ENCODE peak calls at places on chromosomes 7 and 10, in six cellular contexts. L is activated CD4-positive, alpha-beta T cell treated with anti-CD3 and anti-CD28 coated beads, Interleukin-2, amount 10 ng/mL, durations not matched to agents 7 days and 5 days; N is astrocyte; A is neural progenitor cell; J is IMR-90; P is Peyer's patch. Y is an unnamed sample.

GRCh38 chr10:48518412-48518811 is 86.5 kb downstream of the ARHGAP22 start:
- DNase-seq in L (no peak), N (no peak), A (no peak), J (no peak), P (no peak), Y (no peak)

GRCh38 chr10:132624847-132625839 is 87.6 kb downstream of the INPP5A start:
- DNase-seq in L (no peak), N (no peak), A (peak), J (peak), P (peak), Y (no peak)

GRCh38 chr7:3879337-3880054 is 578.4 kb downstream of the SDK1 start:
- DNase-seq in L (no peak), N (no peak), A (no peak), J (no peak), P (no peak), Y (no peak)

GRCh38 chr7:98922392-98923107 is 44.2 kb downstream of the TRRAP start:
- DNase-seq in L (no peak), N (peak), A (no peak), J (peak), P (no peak), Y (no peak)

GRCh38 chr7:113710310-113711106 is 208.3 kb downstream of the PPP1R3A start:
- DNase-seq in L (peak), N (peak), A (peak), J (peak), P (no peak), Y (peak)

GRCh38 chr7:40544932-40545331 is 410.1 kb downstream of the SUGCT start:
- DNase-seq in L (no peak), N (peak), A (no peak), J (peak), P (no peak), Y (no peak)

GRCh38 chr7:7425321-7425720 is 110.4 kb downstream of the COL28A1 start:
- DNase-seq in L (no peak), N (no peak), A (no peak), J (no peak), P (no peak), Y (no peak)

GRCh38 chr7:83410989-83411591 is 237.8 kb downstream of the SEMA3E start:
- DNase-seq in L (no peak), N (peak), A (peak), J (peak), P (no peak), Y (peak)

GRCh38 chr10:3961082-3961481 is 176.1 kb upstream of the KLF6 start:
- DNase-seq in L (peak), N (no peak), A (no peak), J (no peak), P (no peak), Y (no peak)

GRCh38 chr10:117492504-117492903 is 50.0 kb upstream of the EMX2 start:
- DNase-seq in L (no peak), N (peak), A (no peak), J (no peak), P (no peak), Y (no peak)

GRCh38 chr7:100119701-100120517 is 475 bp downstream of the CNPY4 start:
- DNase-seq in L (peak), N (peak), A (peak), J (peak), P (no peak), Y (peak)

GRCh38 chr10:80136134-80136571 is 3.6 kb downstream of the PLAC9 start:
- DNase-seq in L (no peak), N (peak), A (no peak), J (peak), P (no peak), Y (no peak)

GRCh38 chr7:98360221-98361124 is 40.4 kb downstream of the BAIAP2L1 start:
- DNase-seq in L (no peak), N (no peak), A (peak), J (no peak), P (peak), Y (no peak)

GRCh38 chr7:31105256-31105950 is 53.3 kb downstream of the ADCYAP1R1 start:
- DNase-seq in L (no peak), N (no peak), A (no peak), J (no peak), P (peak), Y (no peak)

GRCh38 chr7:125450749-125451148 is 521.1 kb upstream of the POT1 start:
- DNase-seq in L (no peak), N (no peak), A (no peak), J (no peak), P (no peak), Y (no peak)

GRCh38 chr7:89926721-89927120 is 227.5 kb upstream of the STEAP1 start:
- DNase-seq in L (no peak), N (no peak), A (no peak), J (no peak), P (no peak), Y (no peak)